ENCODE peak calls at places on chromosomes 5 and 9, in six cellular contexts. U is mesenchymal stem cell, A is mesendoderm, M is IMR-90, H is H9, I is H1. F is an unnamed sample.

GRCh38 chr5:44981708-44982107 is 173.0 kb downstream of the MRPS30 start:
- DNase-seq in H (no peak), I (no peak), A (no peak), U (no peak), M (no peak), F (no peak)

GRCh38 chr9:69130456-69131441 is 43.3 kb upstream of the TJP2 start:
- DNase-seq in A (no peak), I (no peak), H (peak), M (peak), U (peak), F (no peak)

GRCh38 chr9:27194401-27195091 is 85.5 kb downstream of the TEK start:
- DNase-seq in A (peak), U (peak), I (no peak), H (no peak), M (peak), F (no peak)

GRCh38 chr5:37717613-37718431 is 122.0 kb downstream of the GDNF start:
- DNase-seq in A (peak), M (peak), H (no peak), U (peak), I (no peak), F (no peak)

GRCh38 chr9:14349141-14349817 is 35.3 kb upstream of the NFIB start:
- DNase-seq in I (no peak), H (no peak), M (no peak), U (peak), A (peak), F (peak)

GRCh38 chr5:134620634-134621033 is 12.0 kb downstream of the SAR1B start:
- DNase-seq in I (no peak), A (no peak), H (no peak), M (no peak), U (no peak), F (no peak)

GRCh38 chr5:36436306-36436705 is 134.6 kb upstream of the RANBP3L start:
- DNase-seq in U (no peak), M (no peak), I (no peak), H (no peak), A (no peak), F (no peak)

GRCh38 chr9:20526500-20527319 is 95.6 kb downstream of the MLLT3 start:
- DNase-seq in M (peak), A (peak), I (no peak), U (peak), H (no peak), F (no peak)

GRCh38 chr9:130682490-130683121 is 11.0 kb upstream of the EXOSC2 start:
- DNase-seq in M (peak), A (peak), H (peak), U (peak), I (no peak), F (no peak)

GRCh38 chr5:179405426-179406030 is 60.3 kb upstream of the ADAMTS2 start:
- DNase-seq in M (no peak), U (no peak), I (no peak), A (no peak), H (peak), F (no peak)

GRCh38 chr9:35604578-35605335 is at the start of gene TESK1:
- DNase-seq in I (no peak), M (peak), U (peak), A (peak), H (peak), F (peak)

GRCh38 chr5:68730220-68731010 is 363.4 kb upstream of the SLC30A5 start:
- DNase-seq in M (peak), A (peak), H (no peak), U (peak), I (no peak), F (no peak)

GRCh38 chr5:176678584-176678983 is 31.3 kb downstream of the TSPAN17 start:
- DNase-seq in A (no peak), U (no peak), I (no peak), M (no peak), H (no peak), F (no peak)

GRCh38 chr5:138620661-138621224 is 45.5 kb upstream of the HSPA9 start:
- DNase-seq in M (no peak), I (no peak), A (no peak), H (no peak), U (no peak), F (no peak)

GRCh38 chr9:557601-558201 is 283.8 kb upstream of the DMRT1 start:
- DNase-seq in I (no peak), M (no peak), A (peak), U (no peak), H (peak), F (peak)

GRCh38 chr5:150159741-150160179 is 4.1 kb upstream of the PDGFRB start:
- DNase-seq in U (peak), A (no peak), H (no peak), M (peak), I (no peak), F (no peak)

GRCh38 chr9:112487799-112488345 is 1.2 kb downstream of the KIAA1958 start:
- DNase-seq in U (no peak), I (no peak), M (no peak), H (no peak), A (peak), F (no peak)

GRCh38 chr5:72472666-72473422 is 34.4 kb downstream of the ZNF366 start:
- DNase-seq in I (no peak), M (no peak), H (no peak), U (no peak), A (no peak), F (no peak)

GRCh38 chr5:79527431-79527830 is 13.5 kb upstream of the HOMER1 start:
- DNase-seq in I (no peak), M (no peak), H (no peak), U (no peak), A (no peak), F (no peak)

GRCh38 chr9:127386249-127386648 is 10.7 kb upstream of the SLC2A8 start:
- DNase-seq in H (no peak), I (no peak), M (no peak), U (no peak), A (no peak), F (no peak)

GRCh38 chr5:6715758-6716633 is 2.8 kb downstream of the TENT4A start:
- DNase-seq in M (no peak), U (no peak), I (no peak), H (no peak), A (no peak), F (no peak)

GRCh38 chr9:136199391-136200288 is 5.3 kb downstream of the LHX3 start:
- DNase-seq in H (no peak), I (no peak), A (no peak), M (no peak), U (no peak), F (no peak)

GRCh38 chr5:179873711-179874110 is 15.1 kb upstream of the MRNIP start:
- DNase-seq in M (no peak), I (no peak), A (no peak), U (no peak), H (no peak), F (no peak)

GRCh38 chr5:140366770-140367630 is 7.0 kb downstream of the SLC4A9 start:
- DNase-seq in H (no peak), M (no peak), I (no peak), U (no peak), A (no peak), F (no peak)

GRCh38 chr9:127566351-127567001 is 45.6 kb upstream of the STXBP1 start:
- DNase-seq in H (no peak), A (peak), U (peak), M (no peak), I (no peak), F (no peak)

GRCh38 chr9:83238871-83239624 is 176.1 kb upstream of the RASEF start:
- DNase-seq in A (no peak), H (no peak), U (peak), M (no peak), I (no peak), F (no peak)

GRCh38 chr5:88145603-88146467 is 122.8 kb downstream of the TMEM161B start:
- DNase-seq in H (peak), M (no peak), I (no peak), U (peak), A (peak), F (peak)

GRCh38 chr5:139273322-139273571 is 20.3 kb upstream of the MATR3 start:
- DNase-seq in I (no peak), A (peak), H (peak), M (no peak), U (no peak), F (no peak)

GRCh38 chr9:22383720-22384119 is 62.9 kb upstream of the DMRTA1 start:
- DNase-seq in M (no peak), H (no peak), A (peak), U (no peak), I (no peak), F (peak)

GRCh38 chr5:83124593-83124992 is 47.2 kb downstream of the XRCC4 start:
- DNase-seq in U (no peak), A (no peak), M (no peak), I (no peak), H (no peak), F (no peak)

GRCh38 chr9:112554516-112554915 is 67.9 kb downstream of the KIAA1958 start:
- DNase-seq in I (no peak), U (peak), H (no peak), A (no peak), M (peak), F (no peak)

GRCh38 chr5:172455087-172455381 is 709 bp upstream of the SH3PXD2B start:
- DNase-seq in U (no peak), I (no peak), M (no peak), H (no peak), A (peak), F (no peak)

GRCh38 chr5:40929049-40929448 is 19.8 kb downstream of the C7 start:
- DNase-seq in H (no peak), M (no peak), U (no peak), A (no peak), I (no peak), F (no peak)

GRCh38 chr9:19782005-19782404 is 6.8 kb downstream of the SLC24A2 start:
- DNase-seq in A (peak), M (no peak), I (no peak), H (no peak), U (peak), F (no peak)

GRCh38 chr9:119941081-119941480 is 571.8 kb upstream of the BRINP1 start:
- DNase-seq in A (no peak), U (no peak), I (no peak), H (no peak), M (no peak), F (no peak)
- H2BK15ac ChIP-seq in A (no peak), U (no peak), I (no peak), H (no peak), M (no peak), F (no peak)

GRCh38 chr9:92740969-92741368 is 23.7 kb downstream of the BICD2 start:
- DNase-seq in I (no peak), U (no peak), M (no peak), A (no peak), H (no peak), F (no peak)
- H2BK15ac ChIP-seq in I (no peak), U (no peak), M (no peak), A (no peak), H (no peak), F (no peak)

GRCh38 chr5:97163360-97163764 is 19.7 kb downstream of the RIOK2 start:
- DNase-seq in H (no peak), M (peak), I (no peak), U (peak), A (peak), F (no peak)
- H2BK15ac ChIP-seq in H (no peak), M (no peak), I (no peak), U (no peak), A (no peak), F (no peak)

DNA sequence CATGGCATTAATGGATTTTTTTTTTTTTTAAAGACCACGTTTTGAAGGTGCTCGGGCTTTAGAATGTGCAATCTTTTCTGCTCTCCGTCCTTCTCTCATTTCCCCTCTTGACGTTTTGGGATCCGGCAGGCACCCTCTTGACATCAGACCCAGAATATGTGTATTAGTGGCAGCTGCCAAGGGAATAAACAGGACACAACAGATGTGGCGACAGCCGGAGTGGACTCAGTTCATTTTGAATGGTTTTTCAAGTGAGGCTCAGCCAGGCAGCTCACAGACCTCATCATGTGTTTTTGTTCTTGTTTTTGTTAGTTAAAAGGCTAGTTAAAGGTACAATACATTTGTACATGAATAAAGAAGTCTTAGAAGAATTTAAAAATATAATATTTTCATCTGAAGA is 365.0 kb upstream of the SEMA6A start:
- DNase-seq in A (no peak), U (no peak), I (no peak), H (no peak), M (no peak), F (no peak)
- H2BK15ac ChIP-seq in A (no peak), U (no peak), I (no peak), H (no peak), M (no peak), F (no peak)

GRCh38 chr9:25658587-25658986 is 19.7 kb downstream of the TUSC1 start:
- DNase-seq in U (no peak), A (peak), H (no peak), M (no peak), I (no peak), F (no peak)

GRCh38 chr9:25654417-25654816 is 23.8 kb downstream of the TUSC1 start:
- DNase-seq in M (no peak), I (no peak), U (no peak), A (peak), H (no peak), F (no peak)
- H2BK15ac ChIP-seq in M (no peak), I (no peak), U (no peak), A (no peak), H (no peak), F (no peak)